ENCODE peak calls at places on chromosomes 12 and 14, in four cellular contexts. W is substantia nigra, K is GM23248, P is body of pancreas. H is an unnamed sample.

GRCh38 chr12:88574278-88574677 is 6.0 kb downstream of the KITLG start:
- DNase-seq in W (no peak), K (peak; percentile 33), P (no peak), H (no peak)

GRCh38 chr12:129550353-129550752 is 353.5 kb downstream of the TMEM132D start:
- DNase-seq in W (no peak), K (no peak), P (peak; percentile 67), H (no peak)

GRCh38 chr12:80590085-80590484 is 117.3 kb upstream of the MYF6 start:
- DNase-seq in W (no peak), K (peak; percentile 48), P (no peak), H (peak; percentile 6)

GRCh38 chr12:19039515-19039914 is 90.0 kb upstream of the PLEKHA5 start:
- DNase-seq in W (no peak), K (no peak), P (no peak), H (no peak)

GRCh38 chr12:6327591-6328041 is 14.3 kb downstream of the TNFRSF1A start:
- DNase-seq in W (no peak), K (no peak), P (no peak), H (no peak)

GRCh38 chr14:50148799-50149198 is 32.4 kb upstream of the VCPKMT start:
- DNase-seq in W (no peak), K (no peak), P (no peak), H (no peak)

GRCh38 chr12:82687020-82687951 is 580 bp downstream of the TMTC2 start:
- DNase-seq in W (no peak), K (peak; percentile 84), P (peak; percentile 74), H (peak; percentile 71)

GRCh38 chr12:72271741-72272661 is at the start of gene TRHDE:
- DNase-seq in W (no peak), K (peak; percentile 58), P (peak; percentile 75), H (peak; percentile 64)

GRCh38 chr12:6369916-6370575 is 5.3 kb downstream of the SCNN1A start:
- DNase-seq in W (no peak), K (no peak), P (no peak), H (no peak)

GRCh38 chr14:24705840-24706239 is 71.8 kb upstream of the GZMB start:
- DNase-seq in W (no peak), K (no peak), P (no peak), H (no peak)

GRCh38 chr12:57627504-57628279 is 5.3 kb downstream of the B4GALNT1 start:
- DNase-seq in W (no peak), K (no peak), P (no peak), H (no peak)

GRCh38 chr14:55688566-55688965 is 108.6 kb downstream of the KTN1 start:
- DNase-seq in W (no peak), K (no peak), P (no peak), H (no peak)

GRCh38 chr12:65778268-65779090 is 45.8 kb upstream of the HMGA2 start:
- DNase-seq in W (no peak), K (peak; percentile 86), P (no peak), H (peak; percentile 55)

GRCh38 chr14:68896132-68896531 is 83.0 kb downstream of the ACTN1 start:
- DNase-seq in W (no peak), K (no peak), P (no peak), H (no peak)

GRCh38 chr12:49328816-49329215 is 5.8 kb downstream of the TROAP start:
- DNase-seq in W (no peak), K (no peak), P (no peak), H (no peak)

GRCh38 chr14:99747167-99747566 is 46.0 kb upstream of the EML1 start:
- DNase-seq in W (no peak), K (no peak), P (no peak), H (no peak)

GRCh38 chr12:117622741-117623140 is 261.3 kb upstream of the NOS1 start:
- DNase-seq in W (no peak), K (no peak), P (no peak), H (no peak)

GRCh38 chr12:69630191-69630590 is 19.5 kb upstream of the LRRC10 start:
- DNase-seq in W (no peak), K (peak; percentile 18), P (no peak), H (no peak)

GRCh38 chr12:123801573-123802178 is 39.6 kb downstream of the DNAH10 start:
- DNase-seq in W (no peak), K (peak; percentile 56), P (no peak), H (peak; percentile 12)

GRCh38 chr12:117679776-117680175 is 289.0 kb downstream of the KSR2 start:
- DNase-seq in W (no peak), K (peak; percentile 70), P (no peak), H (no peak)

GRCh38 chr12:5407457-5407856 is 24.5 kb upstream of the NTF3 start:
- DNase-seq in W (no peak), K (no peak), P (no peak), H (no peak)

GRCh38 chr12:96070670-96071279 is 35.4 kb upstream of the LTA4H start:
- DNase-seq in W (no peak), K (peak; percentile 57), P (no peak), H (peak; percentile 25)

GRCh38 chr12:76308866-76309265 is 39.3 kb downstream of the BBS10 start:
- DNase-seq in W (no peak), K (no peak), P (no peak), H (no peak)

GRCh38 chr12:76312314-76312713 is 35.9 kb downstream of the BBS10 start:
- DNase-seq in W (no peak), K (no peak), P (no peak), H (no peak)

GRCh38 chr12:76311796-76312195 is 36.4 kb downstream of the BBS10 start:
- DNase-seq in W (no peak), K (peak; percentile 85), P (no peak), H (peak; percentile 6)

GRCh38 chr12:76307083-76307482 is 41.1 kb downstream of the BBS10 start:
- DNase-seq in W (no peak), K (no peak), P (no peak), H (peak; percentile 14)

DNA sequence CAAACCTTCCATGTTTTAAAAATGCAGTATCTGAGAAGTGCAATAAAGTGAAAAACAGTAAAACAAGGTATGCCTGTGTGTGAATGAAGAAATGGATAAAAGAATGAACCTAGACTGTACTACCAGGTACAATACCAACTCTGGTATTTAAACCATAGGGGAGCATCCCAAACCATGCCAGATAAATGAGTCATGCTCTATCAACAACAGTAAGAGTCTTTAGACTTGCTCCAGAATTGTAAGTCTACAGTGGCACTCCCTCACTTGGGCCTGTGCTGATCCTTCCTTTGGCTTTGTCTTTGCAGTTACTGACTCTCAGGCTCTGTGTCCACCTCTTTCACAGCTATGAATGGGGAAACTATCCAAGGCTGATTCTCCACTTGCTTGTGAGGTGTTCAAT is 38.1 kb downstream of the BBS10 start:
- DNase-seq in W (no peak), K (peak; percentile 57), P (no peak), H (peak; percentile 72)
- H3K27ac ChIP-seq in W (no peak overlapping the region), K (peak overlapping the region; percentile 18), P (no peak overlapping the region), H (no peak overlapping the region)

DNA sequence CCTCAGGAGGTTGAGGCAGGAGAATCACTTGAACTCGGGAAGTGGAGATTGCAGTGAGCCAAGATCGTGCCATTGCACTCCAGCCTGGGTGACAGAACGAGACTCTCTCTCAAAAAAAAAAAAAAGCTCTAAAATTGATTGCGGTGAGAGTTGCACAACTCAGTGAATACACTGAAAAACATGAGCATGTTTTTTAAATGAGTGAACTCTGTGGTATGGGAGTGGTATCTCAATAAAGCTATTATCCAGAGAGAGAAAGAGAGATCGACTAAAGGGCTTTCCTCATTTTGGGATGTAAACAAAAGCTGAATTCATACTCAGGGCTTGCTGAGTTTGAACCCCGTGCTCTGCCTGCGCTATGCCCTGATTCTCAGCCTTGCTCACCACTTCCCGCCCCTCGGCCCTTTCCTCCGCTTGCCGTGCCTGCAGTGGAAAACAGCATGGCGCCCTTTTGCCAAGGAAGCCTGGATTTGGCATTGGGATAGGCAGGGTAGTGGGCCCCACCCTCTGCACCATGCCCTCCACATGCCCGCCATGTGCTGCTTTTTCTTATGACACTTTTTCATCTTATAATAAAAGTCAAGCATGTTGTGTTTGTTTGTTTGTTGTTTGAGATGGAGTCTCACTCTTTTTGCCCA is 102.5 kb downstream of the LGMN start:
- DNase-seq in W (no peak), K (peak; percentile 90), P (no peak), H (no peak)
- H3K27ac ChIP-seq in W (no peak overlapping the region), K (peak overlapping the region; percentile 100), P (no peak overlapping the region), H (no peak overlapping the region)

GRCh38 chr14:62645649-62646048 is 399.6 kb downstream of the KCNH5 start:
- DNase-seq in W (no peak), K (no peak), P (no peak), H (peak; percentile 8)
- H3K27ac ChIP-seq in W (no peak overlapping the region), K (no peak overlapping the region), P (no peak overlapping the region), H (no peak overlapping the region)

GRCh38 chr14:105282098-105282725 is 18.6 kb downstream of the BRF1 start:
- DNase-seq in W (no peak), K (no peak), P (peak; percentile 63), H (no peak)
- H3K27ac ChIP-seq in W (peak overlapping the region; percentile 27), K (no peak overlapping the region), P (peak overlapping the region; percentile 64), H (no peak overlapping the region)

DNA sequence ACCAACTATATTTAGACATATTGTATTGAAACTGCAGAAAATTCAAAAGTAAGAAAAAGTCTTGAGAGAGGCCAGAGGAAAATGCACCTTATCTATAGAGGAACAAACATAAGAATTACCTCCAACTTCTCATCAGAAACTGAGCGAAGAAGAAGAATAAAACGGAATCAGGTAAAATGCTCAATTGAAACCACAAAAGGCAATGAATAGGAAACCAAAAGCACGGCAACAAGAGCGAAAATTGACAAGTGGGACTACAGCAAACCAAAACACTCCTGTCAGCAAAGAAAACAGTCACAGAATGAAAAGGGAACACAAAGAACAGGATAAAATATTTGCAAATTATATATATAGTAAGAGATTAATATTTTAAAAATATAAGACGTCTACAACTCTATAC is 61.9 kb upstream of the PARP11 start:
- DNase-seq in W (no peak), K (no peak), P (no peak), H (no peak)
- H3K27ac ChIP-seq in W (no peak overlapping the region), K (no peak overlapping the region), P (no peak overlapping the region), H (no peak overlapping the region)

GRCh38 chr12:105748806-105749600 is 389.8 kb downstream of the NUAK1 start:
- DNase-seq in W (no peak), K (peak; percentile 81), P (no peak), H (peak; percentile 67)
- H3K27ac ChIP-seq in W (no peak overlapping the region), K (peak overlapping the region; percentile 63), P (no peak overlapping the region), H (no peak overlapping the region)

DNA sequence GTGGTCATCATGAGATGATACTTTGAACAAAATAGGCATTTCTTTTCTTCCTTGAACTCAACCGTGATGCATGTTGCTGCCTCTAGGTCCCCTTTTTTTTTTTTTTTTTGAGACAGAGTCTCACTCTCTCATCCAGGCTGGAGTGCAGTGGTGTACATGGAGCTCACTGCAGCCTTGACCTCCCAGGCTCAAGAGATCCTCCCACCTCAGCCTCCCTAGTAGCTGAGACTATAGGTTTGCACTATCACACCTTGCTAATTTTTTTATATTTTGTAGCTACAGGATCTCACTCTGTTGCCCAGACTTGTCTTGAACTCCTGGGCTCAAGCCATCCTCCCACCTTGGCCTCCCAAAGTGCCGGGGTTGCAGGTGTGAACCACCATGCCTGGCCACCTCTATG is 20.6 kb downstream of the DIP2B start:
- DNase-seq in W (no peak), K (no peak), P (no peak), H (no peak)
- H3K27ac ChIP-seq in W (no peak overlapping the region), K (no peak overlapping the region), P (no peak overlapping the region), H (no peak overlapping the region)

GRCh38 chr12:109232731-109233130 is 76.4 kb downstream of the FOXN4 start:
- DNase-seq in W (no peak), K (no peak), P (no peak), H (no peak)

GRCh38 chr12:109239179-109239578 is 69.9 kb downstream of the FOXN4 start:
- DNase-seq in W (no peak), K (no peak), P (no peak), H (no peak)

GRCh38 chr12:109239691-109240090 is 69.4 kb downstream of the FOXN4 start:
- DNase-seq in W (no peak), K (no peak), P (no peak), H (no peak)

GRCh38 chr12:109234012-109234411 is 75.1 kb downstream of the FOXN4 start:
- DNase-seq in W (no peak), K (no peak), P (no peak), H (no peak)

GRCh38 chr12:109236257-109236656 is 72.8 kb downstream of the FOXN4 start:
- DNase-seq in W (no peak), K (no peak), P (no peak), H (no peak)
- H3K27ac ChIP-seq in W (no peak overlapping the region), K (no peak overlapping the region), P (no peak overlapping the region), H (no peak overlapping the region)